ENCODE peak calls at places on chromosomes 3 and 15, in eight cellular contexts. F, V, A, U, K, Y, Z and W are unnamed samples.

GRCh38 chr15:74133071-74133702 is 2.8 kb downstream of the ISLR2 start:
- DNase-seq in F (no peak), V (no peak), A (no peak), U (peak; percentile 64), K (no peak), Y (no peak), Z (no peak), W (no peak)

GRCh38 chr3:157405457-157405856 is 31.2 kb upstream of the PTX3 start:
- DNase-seq in F (no peak), V (no peak), A (no peak), U (no peak), K (no peak), Y (no peak), Z (peak; percentile 17), W (no peak)

GRCh38 chr3:58434990-58435389 is 1.4 kb upstream of the PDHB start:
- DNase-seq in F (no peak), V (no peak), A (peak; percentile 45), U (peak; percentile 72), K (no peak), Y (no peak), Z (no peak), W (no peak)

GRCh38 chr3:72722930-72723726 is 125.1 kb downstream of the SHQ1 start:
- DNase-seq in F (no peak), V (no peak), A (no peak), U (no peak), K (no peak), Y (no peak), Z (peak; percentile 38), W (no peak)

GRCh38 chr3:16200411-16200810 is 25.9 kb downstream of the GALNT15 start:
- DNase-seq in F (no peak), V (peak; percentile 29), A (no peak), U (no peak), K (no peak), Y (no peak), Z (no peak), W (no peak)

GRCh38 chr3:133289322-133289721 is 110.5 kb upstream of the BFSP2 start:
- DNase-seq in F (no peak), V (no peak), A (no peak), U (no peak), K (no peak), Y (no peak), Z (no peak), W (no peak)

GRCh38 chr3:65291448-65292091 is 603.8 kb upstream of the ADAMTS9 start:
- DNase-seq in F (no peak), V (no peak), A (peak; percentile 15), U (no peak), K (no peak), Y (no peak), Z (no peak), W (peak; percentile 3)

GRCh38 chr3:11558002-11558401 is 85.7 kb downstream of the VGLL4 start:
- DNase-seq in F (no peak), V (no peak), A (no peak), U (no peak), K (no peak), Y (no peak), Z (no peak), W (no peak)

GRCh38 chr3:178787960-178788359 is 251.7 kb downstream of the KCNMB2 start:
- DNase-seq in F (no peak), V (no peak), A (no peak), U (no peak), K (no peak), Y (no peak), Z (no peak), W (no peak)

GRCh38 chr15:25892126-25892525 is 29.0 kb upstream of the ATP10A start:
- DNase-seq in F (no peak), V (no peak), A (no peak), U (no peak), K (no peak), Y (no peak), Z (no peak), W (no peak)

GRCh38 chr3:69142090-69142489 is 19.7 kb upstream of the LMOD3 start:
- DNase-seq in F (no peak), V (no peak), A (no peak), U (no peak), K (no peak), Y (no peak), Z (peak; percentile 68), W (no peak)

GRCh38 chr3:8416965-8417364 is 84.7 kb upstream of the LMCD1 start:
- DNase-seq in F (peak; percentile 30), V (no peak), A (no peak), U (peak; percentile 18), K (no peak), Y (no peak), Z (no peak), W (peak; percentile 60)

GRCh38 chr3:184172681-184173373 is 1.8 kb upstream of the AP2M1 start:
- DNase-seq in F (no peak), V (no peak), A (no peak), U (no peak), K (no peak), Y (no peak), Z (no peak), W (no peak)

GRCh38 chr3:43207628-43208085 is 78.7 kb upstream of the SNRK start:
- DNase-seq in F (no peak), V (no peak), A (no peak), U (no peak), K (no peak), Y (no peak), Z (no peak), W (peak; percentile 75)

GRCh38 chr3:122013448-122013925 is 8.6 kb downstream of the ILDR1 start:
- DNase-seq in F (no peak), V (no peak), A (no peak), U (no peak), K (no peak), Y (no peak), Z (no peak), W (peak; percentile 48)

GRCh38 chr3:26622634-26623408 is at the start of gene LRRC3B:
- DNase-seq in F (no peak), V (no peak), A (no peak), U (peak; percentile 76), K (peak; percentile 61), Y (no peak), Z (no peak), W (no peak)

GRCh38 chr3:51371943-51372557 is 13.0 kb upstream of the MANF start:
- DNase-seq in F (no peak), V (peak; percentile 63), A (peak; percentile 67), U (peak; percentile 67), K (peak; percentile 68), Y (peak; percentile 72), Z (peak; percentile 71), W (peak; percentile 53)

GRCh38 chr15:78684645-78685044 is 43.6 kb upstream of the CHRNB4 start:
- DNase-seq in F (no peak), V (no peak), A (peak; percentile 47), U (no peak), K (no peak), Y (no peak), Z (no peak), W (no peak)

GRCh38 chr3:195583831-195584542 is at the start of gene APOD:
- DNase-seq in F (no peak), V (peak; percentile 52), A (no peak), U (no peak), K (no peak), Y (no peak), Z (peak; percentile 71), W (no peak)

GRCh38 chr15:99181544-99181943 is 67.8 kb downstream of the TTC23 start:
- DNase-seq in F (peak; percentile 31), V (no peak), A (no peak), U (no peak), K (no peak), Y (no peak), Z (no peak), W (no peak)

GRCh38 chr3:135989247-135989646 is 23.7 kb downstream of the PPP2R3A start:
- DNase-seq in F (no peak), V (no peak), A (no peak), U (no peak), K (no peak), Y (no peak), Z (no peak), W (no peak)

GRCh38 chr3:31790516-31791148 is 190.4 kb downstream of the OSBPL10 start:
- DNase-seq in F (no peak), V (no peak), A (no peak), U (no peak), K (no peak), Y (no peak), Z (no peak), W (no peak)

GRCh38 chr3:39541917-39542329 is 74.4 kb downstream of the MOBP start:
- DNase-seq in F (no peak), V (peak; percentile 18), A (peak; percentile 53), U (no peak), K (no peak), Y (no peak), Z (peak; percentile 6), W (peak; percentile 2)

GRCh38 chr3:113273604-113274003 is 62.2 kb downstream of the BOC start:
- DNase-seq in F (no peak), V (no peak), A (no peak), U (no peak), K (no peak), Y (no peak), Z (no peak), W (no peak)

GRCh38 chr15:85100186-85100937 is 118.7 kb downstream of the PDE8A start:
- DNase-seq in F (no peak), V (no peak), A (no peak), U (no peak), K (no peak), Y (peak; percentile 48), Z (no peak), W (no peak)

GRCh38 chr15:38085931-38086562 is 151.6 kb downstream of the TMCO5A start:
- DNase-seq in F (no peak), V (no peak), A (no peak), U (no peak), K (no peak), Y (no peak), Z (no peak), W (no peak)

GRCh38 chr3:43862470-43862869 is 171.7 kb downstream of the ABHD5 start:
- DNase-seq in F (no peak), V (no peak), A (no peak), U (no peak), K (no peak), Y (no peak), Z (no peak), W (no peak)

GRCh38 chr3:64599651-64600050 is 88.1 kb downstream of the ADAMTS9 start:
- DNase-seq in F (no peak), V (no peak), A (peak; percentile 10), U (no peak), K (no peak), Y (no peak), Z (no peak), W (no peak)

GRCh38 chr3:124558898-124559649 is 171.2 kb upstream of the UMPS start:
- DNase-seq in F (peak; percentile 78), V (no peak), A (peak; percentile 90), U (no peak), K (no peak), Y (no peak), Z (peak; percentile 93), W (peak; percentile 80)

GRCh38 chr15:101051291-101052030 is 132.3 kb downstream of the LRRK1 start:
- DNase-seq in F (no peak), V (no peak), A (no peak), U (no peak), K (no peak), Y (no peak), Z (no peak), W (no peak)

GRCh38 chr3:38763569-38763968 is 52.4 kb downstream of the SCN10A start:
- DNase-seq in F (no peak), V (no peak), A (no peak), U (no peak), K (no peak), Y (no peak), Z (no peak), W (no peak)

GRCh38 chr3:48465531-48466378 is 19.2 kb downstream of the ATRIP start:
- DNase-seq in F (peak; percentile 98), V (peak; percentile 96), A (peak; percentile 42), U (peak; percentile 92), K (peak; percentile 92), Y (peak; percentile 88), Z (peak; percentile 100), W (peak; percentile 99)

GRCh38 chr15:85504739-85505676 is 124.6 kb downstream of the AKAP13 start:
- DNase-seq in F (peak; percentile 42), V (peak; percentile 42), A (peak; percentile 81), U (no peak), K (peak; percentile 50), Y (peak; percentile 63), Z (peak; percentile 51), W (peak; percentile 69)

GRCh38 chr3:136642714-136643113 is 109.5 kb downstream of the STAG1 start:
- DNase-seq in F (no peak), V (no peak), A (no peak), U (no peak), K (no peak), Y (no peak), Z (no peak), W (no peak)